ENCODE peak calls at places on chromosomes 11 and 22, in six cellular contexts. S is cardiac muscle cell, C is GM23248, I is esophagus squamous epithelium, N is heart left ventricle, K is adrenal gland. Z is an unnamed sample.
A peak's percentile ranks its signal among the peaks of the same experiment; 100 is the strongest.

GRCh38 chr11:69335010-69335409 is 41.1 kb downstream of the MYEOV start:
- DNase-seq in N (no peak), K (no peak), S (no peak), I (no peak), C (no peak), Z (no peak)

GRCh38 chr11:74121804-74122203 is 49.0 kb downstream of the C2CD3 start:
- DNase-seq in K (no peak), I (no peak), C (no peak), S (no peak), N (no peak), Z (no peak)

GRCh38 chr11:73292481-73292880 is 15.6 kb upstream of the ARHGEF17 start:
- DNase-seq in N (peak; percentile 27), I (no peak), S (peak; percentile 56), K (no peak), C (peak; percentile 53), Z (no peak)

GRCh38 chr22:49355206-49355920 is 472.3 kb downstream of the BRD1 start:
- DNase-seq in S (no peak), I (no peak), K (no peak), C (no peak), N (no peak), Z (no peak)

GRCh38 chr11:8070417-8071101 is 10.5 kb upstream of the TUB start:
- DNase-seq in C (peak; percentile 75), S (peak; percentile 67), K (no peak), I (no peak), N (no peak), Z (no peak)

GRCh38 chr22:47285981-47286380 is 523.5 kb downstream of the TBC1D22A start:
- DNase-seq in S (no peak), C (no peak), N (no peak), I (no peak), K (no peak), Z (no peak)

GRCh38 chr11:106399075-106399500 is 321.6 kb downstream of the AASDHPPT start:
- DNase-seq in N (peak; percentile 50), K (no peak), I (no peak), S (peak; percentile 99), C (peak; percentile 99), Z (peak; percentile 9)

GRCh38 chr11:6418199-6418957 is 516 bp downstream of the APBB1 start:
- DNase-seq in K (peak; percentile 42), C (peak; percentile 46), S (no peak), N (no peak), I (no peak), Z (peak; percentile 43)

GRCh38 chr22:30830907-30831306 is 136.2 kb downstream of the OSBP2 start:
- DNase-seq in S (peak; percentile 91), I (no peak), C (peak; percentile 96), K (no peak), N (peak; percentile 59), Z (peak; percentile 26)

GRCh38 chr22:48976556-48977535 is 850.8 kb downstream of the BRD1 start:
- DNase-seq in I (no peak), S (no peak), C (no peak), N (no peak), K (no peak), Z (no peak)

DNA sequence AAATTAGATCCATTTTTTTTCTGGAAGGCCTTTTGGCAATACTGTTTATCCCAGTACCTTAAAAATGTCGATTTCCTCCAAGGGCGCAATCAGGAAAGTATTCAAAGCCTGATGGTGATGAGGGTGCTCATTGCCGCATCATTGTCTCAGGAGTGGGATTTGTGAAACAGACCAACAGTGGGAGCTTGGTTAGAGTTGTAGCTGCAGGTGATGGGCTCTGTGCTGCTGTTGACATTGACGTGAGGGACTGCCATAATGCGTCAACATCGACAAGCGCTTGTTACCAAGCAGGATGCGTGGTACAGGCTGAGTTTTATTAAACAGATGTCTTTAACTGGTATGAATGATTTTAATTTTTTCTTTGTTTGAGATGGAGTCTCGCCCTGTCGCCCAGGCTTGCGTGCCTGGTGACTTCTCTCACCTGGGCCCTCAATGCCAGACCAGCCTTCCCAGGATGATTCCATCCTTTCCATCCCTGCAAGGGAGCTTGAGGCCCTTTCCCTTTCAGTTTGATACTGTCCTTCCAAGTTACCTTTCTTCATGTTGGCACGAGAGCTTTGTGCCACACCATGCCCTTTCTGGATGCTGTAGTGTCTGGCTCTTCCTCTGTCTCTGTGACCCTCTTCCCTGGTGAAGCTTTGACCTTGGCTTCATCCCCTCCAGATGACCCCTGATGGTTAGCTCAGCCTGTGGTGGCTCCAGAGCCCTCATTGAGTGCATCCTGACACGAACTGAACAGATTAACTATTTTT is 10.6 kb downstream of the MED15 start:
- DNase-seq in K (no peak), S (no peak), N (no peak), I (no peak), C (no peak), Z (no peak)
- H3K4me1 ChIP-seq in K (peaks cover 41% of the 10 kb centered on the region), S (peaks cover 19% of the 10 kb centered on the region), N (peaks cover 30% of the 10 kb centered on the region), I (peaks cover 51% of the 10 kb centered on the region), C (peaks cover 48% of the 10 kb centered on the region), Z (peaks cover 10% of the 10 kb centered on the region)

DNA sequence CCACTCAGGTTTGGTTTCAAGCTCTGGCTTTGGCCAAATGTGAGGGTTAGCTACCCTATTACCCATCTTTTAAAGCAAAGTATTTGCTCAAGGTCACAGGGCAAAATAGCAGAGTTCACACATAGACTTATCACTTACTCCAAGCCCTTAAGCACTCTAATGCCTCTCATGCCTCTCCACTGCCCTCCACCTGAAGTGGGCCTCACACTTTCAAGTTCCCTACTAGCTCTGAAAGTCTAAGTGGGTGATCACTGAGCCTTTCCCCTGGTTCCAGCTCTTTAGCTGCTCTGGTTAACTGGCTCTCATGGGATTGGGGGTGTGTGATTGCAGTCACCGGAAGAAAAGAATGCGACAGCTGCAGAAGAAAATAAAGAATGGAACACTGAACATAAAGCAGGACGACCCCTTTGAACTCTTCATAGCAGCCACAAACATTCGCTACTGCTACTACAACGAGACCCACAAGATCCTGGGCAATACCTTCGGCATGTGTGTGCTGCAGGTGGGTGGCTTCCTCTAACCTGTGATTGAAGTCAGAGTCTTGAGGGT is 6.4 kb downstream of the NAT10 start:
- DNase-seq in N (no peak), C (no peak), I (no peak), K (no peak), S (no peak), Z (no peak)
- H3K4me3 ChIP-seq in N (no peak overlapping the region), C (no peak overlapping the region), I (no peak overlapping the region), K (no peak overlapping the region), S (no peak overlapping the region), Z (no peak overlapping the region)

GRCh38 chr11:78400701-78401100 is 16.9 kb downstream of the GAB2 start:
- DNase-seq in I (no peak), N (no peak), S (no peak), K (no peak), C (no peak), Z (no peak)
- H3K4me1 ChIP-seq in I (no peaks in the 10 kb centered on the region), N (peaks cover 4% of the 10 kb centered on the region), S (no peaks in the 10 kb centered on the region), K (no peaks in the 10 kb centered on the region), C (no peaks in the 10 kb centered on the region), Z (no peaks in the 10 kb centered on the region)

GRCh38 chr22:41561788-41562187 is 978 bp downstream of the CSDC2 start:
- DNase-seq in I (no peak), S (no peak), N (peak; percentile 86), C (no peak), K (peak; percentile 69), Z (no peak)

GRCh38 chr22:41561335-41561734 is 525 bp downstream of the CSDC2 start:
- DNase-seq in S (no peak), C (no peak), I (no peak), K (peak; percentile 35), N (peak; percentile 38), Z (no peak)

GRCh38 chr22:41563051-41563711 is 2.4 kb downstream of the CSDC2 start:
- DNase-seq in N (peak; percentile 62), K (peak; percentile 84), C (peak; percentile 85), I (no peak), S (peak; percentile 72), Z (no peak)

GRCh38 chr22:41564563-41564962 is 3.8 kb downstream of the CSDC2 start:
- DNase-seq in I (no peak), K (peak; percentile 68), N (no peak), C (no peak), S (no peak), Z (no peak)

DNA sequence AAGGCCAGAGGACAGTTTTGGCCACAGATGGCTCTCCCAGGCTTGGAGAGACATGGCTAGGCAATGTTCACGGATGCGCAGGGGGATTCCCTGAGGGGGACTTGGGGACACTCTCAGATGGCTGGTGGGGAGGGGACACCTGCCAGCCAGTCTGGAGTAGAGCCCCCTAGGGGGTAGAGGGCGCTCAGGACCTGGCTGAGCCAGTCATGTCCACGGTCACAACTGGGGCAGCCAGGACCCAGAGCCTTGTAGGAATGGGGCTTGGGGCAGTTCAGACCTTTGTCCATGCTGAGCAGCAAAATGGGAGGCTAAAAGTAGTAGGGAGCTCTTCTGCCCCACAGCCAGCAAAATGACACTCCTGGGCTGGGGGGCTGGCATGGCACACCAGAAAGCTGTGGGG is 1.7 kb downstream of the CSDC2 start:
- DNase-seq in N (peak; percentile 43), K (no peak), C (no peak), I (no peak), S (no peak), Z (no peak)
- H3K4me3 ChIP-seq in N (peak overlapping the region; percentile 60), K (peak overlapping the region; percentile 70), C (no peak overlapping the region), I (no peak overlapping the region), S (no peak overlapping the region), Z (peak overlapping the region; percentile 47)

DNA sequence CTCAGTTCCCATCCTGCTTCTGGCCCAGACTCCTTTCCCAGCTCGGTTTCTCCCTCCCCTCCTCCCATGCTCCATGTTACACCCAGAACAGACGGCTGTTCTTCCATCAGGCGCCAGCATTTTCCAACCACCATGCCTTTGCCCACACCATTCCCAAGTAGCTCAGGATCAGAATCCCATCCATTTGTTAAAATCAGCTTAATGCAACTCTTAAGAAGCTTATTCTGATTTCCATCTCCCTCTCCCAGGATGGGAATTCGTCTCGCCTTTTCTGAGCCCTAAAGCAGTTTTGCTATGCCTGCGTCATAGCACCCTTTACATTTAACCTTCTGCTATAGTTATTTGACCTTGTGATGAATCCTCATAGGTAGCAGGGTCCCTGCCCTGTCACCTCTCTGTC is 110.7 kb downstream of the MICAL2 start:
- DNase-seq in K (no peak), N (no peak), I (no peak), S (no peak), C (no peak), Z (no peak)
- H3K4me1 ChIP-seq in K (no peaks in the 10 kb centered on the region), N (peaks cover 36% of the 10 kb centered on the region), I (peaks cover 43% of the 10 kb centered on the region), S (peaks cover 14% of the 10 kb centered on the region), C (no peaks in the 10 kb centered on the region), Z (peaks cover 27% of the 10 kb centered on the region)

GRCh38 chr11:125163431-125164011 is 1.0 kb upstream of the PKNOX2 start:
- DNase-seq in N (no peak), C (no peak), K (no peak), S (no peak), I (no peak), Z (no peak)
- H3K4me3 ChIP-seq in N (no peak overlapping the region), C (no peak overlapping the region), K (no peak overlapping the region), S (no peak overlapping the region), I (no peak overlapping the region), Z (no peak overlapping the region)

GRCh38 chr11:66315921-66316811 is 678 bp downstream of the CD248 start:
- DNase-seq in N (no peak), C (peak; percentile 63), S (peak; percentile 20), I (no peak), K (no peak), Z (no peak)
- H3K4me1 ChIP-seq in N (peaks cover 19% of the 10 kb centered on the region), C (peaks cover 23% of the 10 kb centered on the region), S (peaks cover 26% of the 10 kb centered on the region), I (peaks cover 56% of the 10 kb centered on the region), K (peaks cover 6% of the 10 kb centered on the region), Z (peaks cover 41% of the 10 kb centered on the region)